ENCODE peak calls at places on chromosomes 12 and 14, in seven cellular contexts. H, B, Z, Q, R, Y and U are unnamed samples.

GRCh38 chr12:124904306-124905098 is 9.9 kb downstream of the UBC start:
- DNase-seq in Z (no peak), H (peak), Q (peak), Y (peak), B (peak), R (peak), U (no peak)

GRCh38 chr12:123105427-123105826 is 45.5 kb downstream of the PITPNM2 start:
- DNase-seq in Y (no peak), H (no peak), R (no peak), B (no peak), Z (no peak), Q (no peak), U (no peak)

GRCh38 chr12:38155526-38156496 is 160.8 kb upstream of the ALG10B start:
- DNase-seq in Q (no peak), Y (no peak), B (no peak), Z (no peak), R (peak), H (peak), U (no peak)

GRCh38 chr12:83506841-83507240 is 820.1 kb downstream of the TMTC2 start:
- DNase-seq in R (no peak), H (no peak), Q (no peak), Y (no peak), Z (no peak), B (no peak), U (no peak)

GRCh38 chr12:111409403-111410228 is 3.9 kb downstream of the SH2B3 start:
- DNase-seq in B (peak), Z (no peak), Q (peak), R (peak), H (peak), Y (no peak), U (no peak)

GRCh38 chr14:74402264-74403251 is 23.5 kb downstream of the SYNDIG1L start:
- DNase-seq in H (peak), B (no peak), Z (no peak), Y (no peak), R (no peak), Q (no peak), U (no peak)

GRCh38 chr12:104410326-104410725 is 46.4 kb upstream of the CHST11 start:
- DNase-seq in H (no peak), Q (no peak), R (no peak), Z (no peak), B (peak), Y (no peak), U (no peak)

GRCh38 chr12:9349888-9350885 is 142.0 kb upstream of the PZP start:
- DNase-seq in H (no peak), Q (no peak), B (no peak), Y (peak), R (no peak), Z (no peak), U (no peak)

GRCh38 chr12:8057291-8057690 is 8.9 kb downstream of the C3AR1 start:
- DNase-seq in Z (no peak), Y (no peak), R (no peak), Q (no peak), H (no peak), B (no peak), U (no peak)

GRCh38 chr12:13203028-13203922 is 6.7 kb downstream of the EMP1 start:
- DNase-seq in Q (peak), R (peak), B (peak), H (peak), Z (no peak), Y (no peak), U (no peak)

GRCh38 chr12:120225852-120226640 is 25.1 kb upstream of the RPLP0 start:
- DNase-seq in H (no peak), B (no peak), Q (no peak), Z (no peak), Y (no peak), R (peak), U (no peak)

GRCh38 chr12:117119592-117120198 is 20.5 kb upstream of the TESC start:
- DNase-seq in Q (no peak), Y (peak), H (no peak), R (peak), B (no peak), Z (no peak), U (peak)

GRCh38 chr12:64252708-64253107 is 30.6 kb upstream of the KICS2 start:
- DNase-seq in Y (no peak), B (peak), H (no peak), Q (peak), R (no peak), Z (no peak), U (no peak)

GRCh38 chr12:43066471-43066870 is 476.9 kb upstream of the PRICKLE1 start:
- DNase-seq in H (no peak), Z (no peak), R (no peak), B (no peak), Y (no peak), Q (no peak), U (no peak)

GRCh38 chr12:71536939-71537622 is 97.5 kb downstream of the LGR5 start:
- DNase-seq in Q (no peak), B (no peak), Z (no peak), Y (peak), H (no peak), R (no peak), U (no peak)

GRCh38 chr14:84209021-84209420 is 1320.9 kb upstream of the FLRT2 start:
- DNase-seq in H (no peak), B (no peak), Q (no peak), Y (no peak), Z (no peak), R (no peak), U (no peak)

GRCh38 chr14:58912799-58913432 is 275.2 kb downstream of the DACT1 start:
- DNase-seq in B (no peak), Y (no peak), R (no peak), Z (no peak), H (no peak), Q (no peak), U (no peak)

GRCh38 chr14:73787760-73788508 is 63.7 kb upstream of the PTGR2 start:
- DNase-seq in Z (no peak), H (no peak), B (peak), Y (no peak), R (no peak), Q (no peak), U (no peak)

GRCh38 chr14:101025656-101026055 is 122.1 kb upstream of the RTL1 start:
- DNase-seq in Z (no peak), R (peak), H (peak), Q (peak), B (no peak), Y (no peak), U (no peak)

GRCh38 chr12:13374783-13375182 is 178.3 kb downstream of the EMP1 start:
- DNase-seq in Q (no peak), R (no peak), H (no peak), B (no peak), Y (no peak), Z (no peak), U (no peak)

GRCh38 chr14:103099081-103099732 is 4.7 kb downstream of the EXOC3L4 start:
- DNase-seq in B (no peak), Q (no peak), Z (no peak), H (no peak), R (no peak), Y (peak), U (peak)

GRCh38 chr12:109759076-109759420 is 45.4 kb downstream of the FAM222A start:
- DNase-seq in Z (no peak), H (peak), Y (no peak), R (peak), B (no peak), Q (no peak), U (no peak)

GRCh38 chr14:39395555-39396254 is 36.5 kb downstream of the FBXO33 start:
- DNase-seq in Y (no peak), R (no peak), Z (no peak), Q (no peak), H (no peak), B (peak), U (no peak)

GRCh38 chr12:21379218-21379617 is 6.5 kb downstream of the IAPP start:
- DNase-seq in R (no peak), H (no peak), Z (no peak), Q (no peak), Y (no peak), B (no peak), U (no peak)

GRCh38 chr12:94172031-94172430 is 23.7 kb downstream of the PLXNC1 start:
- DNase-seq in Q (no peak), B (peak), H (no peak), R (no peak), Y (peak), Z (no peak), U (no peak)

GRCh38 chr14:92663049-92663448 is 85.4 kb downstream of the LGMN start:
- DNase-seq in R (no peak), B (no peak), Q (no peak), H (no peak), Z (no peak), Y (no peak), U (no peak)

GRCh38 chr14:102971836-102972606 is 49.6 kb downstream of the AMN start:
- DNase-seq in Y (no peak), B (no peak), H (no peak), R (no peak), Q (no peak), Z (no peak), U (no peak)

GRCh38 chr12:49331360-49332222 is 5.4 kb downstream of the C1QL4 start:
- DNase-seq in B (peak), H (peak), Y (peak), Q (peak), Z (no peak), R (peak), U (peak)

GRCh38 chr12:32987526-32987925 is 90.9 kb upstream of the PKP2 start:
- DNase-seq in H (no peak), Z (no peak), B (no peak), R (no peak), Q (no peak), Y (no peak), U (no peak)

GRCh38 chr12:112252184-112252583 is 126.8 kb downstream of the TRAFD1 start:
- DNase-seq in Q (no peak), B (peak), Y (no peak), Z (no peak), H (no peak), R (no peak), U (no peak)

GRCh38 chr14:88492272-88493089 is 62.3 kb downstream of the PTPN21 start:
- DNase-seq in B (peak), Y (peak), R (no peak), Z (peak), H (no peak), Q (peak), U (peak)

GRCh38 chr12:115898670-115899069 is 378.8 kb downstream of the MED13L start:
- DNase-seq in B (no peak), H (no peak), R (no peak), Y (no peak), Q (no peak), Z (no peak), U (no peak)

GRCh38 chr12:103600967-103601728 is 14.1 kb downstream of the STAB2 start:
- DNase-seq in H (no peak), B (no peak), Z (no peak), R (no peak), Q (no peak), Y (no peak), U (no peak)

GRCh38 chr12:71548906-71549305 is 109.3 kb downstream of the LGR5 start:
- DNase-seq in H (no peak), Q (no peak), Z (no peak), R (no peak), B (no peak), Y (no peak), U (no peak)

GRCh38 chr12:129079719-129080118 is 226.4 kb downstream of the GLT1D1 start:
- DNase-seq in Z (no peak), R (no peak), Y (no peak), Q (no peak), H (no peak), B (no peak), U (no peak)

GRCh38 chr14:40368314-40368713 is 936.1 kb upstream of the FBXO33 start:
- DNase-seq in R (no peak), B (no peak), H (no peak), Q (no peak), Z (no peak), Y (no peak), U (no peak)

GRCh38 chr14:76829016-76829365 is 2.8 kb downstream of the LRRC74A start:
- DNase-seq in B (peak), Q (no peak), Z (no peak), R (no peak), Y (no peak), H (no peak), U (no peak)

GRCh38 chr14:22422238-22422637 is 166.8 kb downstream of the DAD1 start:
- DNase-seq in R (no peak), Z (no peak), Q (no peak), B (no peak), Y (no peak), H (no peak), U (no peak)

GRCh38 chr14:22417914-22418313 is 171.1 kb downstream of the DAD1 start:
- DNase-seq in Q (no peak), H (no peak), R (no peak), Z (no peak), Y (no peak), B (no peak), U (no peak)

GRCh38 chr14:22419620-22420019 is 169.4 kb downstream of the DAD1 start:
- DNase-seq in Q (no peak), Z (no peak), B (no peak), R (no peak), H (no peak), Y (no peak), U (no peak)

GRCh38 chr14:22418631-22419030 is 170.4 kb downstream of the DAD1 start:
- DNase-seq in Z (no peak), Y (no peak), Q (no peak), H (no peak), R (no peak), B (no peak), U (no peak)

DNA sequence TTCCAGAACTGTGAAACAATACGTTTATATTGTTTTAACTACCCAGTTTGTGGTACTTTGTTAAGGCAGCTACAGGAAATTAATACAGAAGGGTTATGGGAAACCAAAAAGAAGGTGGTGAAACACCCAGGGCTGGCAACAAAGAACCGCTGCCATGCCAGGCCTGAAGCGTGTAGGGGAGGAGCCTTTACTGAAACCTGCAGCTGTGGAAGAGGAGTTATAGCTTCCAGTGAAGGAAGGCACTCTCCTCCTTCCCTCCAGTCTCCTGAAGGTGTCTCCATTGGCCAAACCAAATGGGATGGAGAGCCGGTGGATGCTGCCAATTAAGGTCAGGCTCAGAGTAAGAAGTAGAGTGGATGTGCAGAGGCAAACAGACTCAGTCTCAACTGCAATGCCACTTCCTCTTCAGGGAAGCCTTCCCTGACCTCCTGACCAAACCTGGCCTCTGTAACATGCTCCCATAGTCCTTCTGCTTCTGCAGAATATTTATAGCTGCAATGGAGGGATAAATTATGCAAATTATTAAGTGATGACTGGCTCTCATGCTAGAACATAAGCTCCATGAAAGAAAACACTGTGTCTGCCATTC is 168.3 kb downstream of the DAD1 start:
- DNase-seq in R (no peak), Y (no peak), B (peak), H (no peak), Q (no peak), Z (no peak), U (no peak)
- TF ChIP-seq CTCF in R (no peak), Y (no peak), B (no peak), H (no peak), Q (no peak), Z (no peak), U (no peak)

GRCh38 chr12:27564612-27565213 is 40.7 kb downstream of the PPFIBP1 start:
- DNase-seq in Q (no peak), Y (no peak), H (no peak), R (no peak), B (no peak), Z (no peak), U (no peak)
- TF ChIP-seq CTCF in Q (no peak), Y (no peak), H (no peak), R (no peak), B (no peak), Z (no peak), U (no peak)

GRCh38 chr14:21395450-21395849 is 11.6 kb upstream of the SUPT16H start:
- DNase-seq in Z (no peak), H (no peak), B (no peak), Q (no peak), R (no peak), Y (no peak), U (no peak)
- TF ChIP-seq CTCF in Z (no peak), H (no peak), B (no peak), Q (no peak), R (no peak), Y (no peak), U (no peak)

GRCh38 chr12:12017798-12018197 is 52.9 kb upstream of the BCL2L14 start:
- DNase-seq in H (no peak), Y (no peak), R (no peak), Q (no peak), B (no peak), Z (no peak), U (no peak)
- TF ChIP-seq CTCF in H (no peak), Y (peak), R (no peak), Q (no peak), B (peak), Z (no peak), U (peak)

DNA sequence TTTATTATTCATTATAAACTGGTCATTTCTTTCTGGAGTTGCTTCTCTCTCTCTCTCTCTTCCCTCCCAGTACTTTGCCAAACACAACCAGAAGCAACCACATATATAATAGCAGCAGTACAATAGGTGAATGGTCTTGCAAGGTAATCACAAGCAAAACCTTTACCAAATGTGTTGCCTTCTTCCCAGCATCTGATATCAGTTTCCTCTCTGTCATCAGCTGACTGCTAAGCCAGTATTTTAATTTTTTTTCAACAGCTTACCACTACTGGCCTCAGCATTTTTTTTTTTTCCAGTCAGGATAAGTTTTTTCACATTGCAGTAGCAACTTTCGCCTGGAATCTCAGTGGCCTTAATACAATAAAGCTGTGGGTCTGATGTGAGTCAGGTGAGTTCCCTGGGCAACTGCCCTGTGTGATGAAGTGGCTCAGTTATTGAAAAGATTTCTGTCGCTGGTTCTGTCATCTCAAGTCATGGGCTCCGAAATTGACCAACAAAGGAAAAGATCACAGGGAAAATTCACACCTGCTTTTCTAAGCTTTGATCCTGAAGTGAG is 282.4 kb upstream of the AMIGO2 start:
- DNase-seq in B (no peak), R (no peak), H (no peak), Q (no peak), Z (no peak), Y (no peak), U (no peak)
- TF ChIP-seq CTCF in B (no peak), R (no peak), H (no peak), Q (no peak), Z (no peak), Y (no peak), U (no peak)